ENCODE peak calls at places on chromosome 10, in nine cellular contexts. One of them, this sample, is unnamed.

GRCh38 chr10:63470928-63471327 is 5.2 kb upstream of the JMJD1C start:
- DNase-seq in GM04503: no peak
- DNase-seq in activated CD4-positive, CD25-positive, alpha-beta regulatory T cell treated with anti-CD3 and anti-CD28 coated beads, Interleukin-2, amount 50 U/mL, for 16 hours: no peak
- DNase-seq in kidney tubule cell: no peak
- DNase-seq in stimulated activated CD4-positive, alpha-beta T cell treated with anti-CD3 and anti-CD28 coated beads, TNF-alpha, amount 100 ng/mL, for 48 hours: no peak
- DNase-seq in Panc1: no peak
- DNase-seq in HFF-Myc: no peak
- DNase-seq in heart right ventricle: no peak
- DNase-seq in GM23248: no peak
- DNase-seq in this sample: no peak

GRCh38 chr10:7026818-7027217 is 384.0 kb downstream of the SFMBT2 start:
- DNase-seq in GM04503: no peak
- DNase-seq in activated CD4-positive, CD25-positive, alpha-beta regulatory T cell treated with anti-CD3 and anti-CD28 coated beads, Interleukin-2, amount 50 U/mL, for 16 hours: no peak
- DNase-seq in kidney tubule cell: no peak
- DNase-seq in stimulated activated CD4-positive, alpha-beta T cell treated with anti-CD3 and anti-CD28 coated beads, TNF-alpha, amount 100 ng/mL, for 48 hours: no peak
- DNase-seq in Panc1: no peak
- DNase-seq in HFF-Myc: no peak
- DNase-seq in heart right ventricle: no peak
- DNase-seq in GM23248: no peak
- DNase-seq in this sample: no peak

GRCh38 chr10:132300582-132300981 is 7.2 kb downstream of the STK32C start:
- DNase-seq in GM04503: no peak
- DNase-seq in activated CD4-positive, CD25-positive, alpha-beta regulatory T cell treated with anti-CD3 and anti-CD28 coated beads, Interleukin-2, amount 50 U/mL, for 16 hours: no peak
- DNase-seq in kidney tubule cell: no peak
- DNase-seq in stimulated activated CD4-positive, alpha-beta T cell treated with anti-CD3 and anti-CD28 coated beads, TNF-alpha, amount 100 ng/mL, for 48 hours: no peak
- DNase-seq in Panc1: no peak
- DNase-seq in HFF-Myc: no peak
- DNase-seq in heart right ventricle: no peak
- DNase-seq in GM23248: no peak
- DNase-seq in this sample: no peak

GRCh38 chr10:121089434-121089833 is 238.3 kb downstream of the WDR11 start:
- DNase-seq in GM04503: no peak
- DNase-seq in activated CD4-positive, CD25-positive, alpha-beta regulatory T cell treated with anti-CD3 and anti-CD28 coated beads, Interleukin-2, amount 50 U/mL, for 16 hours: no peak
- DNase-seq in kidney tubule cell: no peak
- DNase-seq in stimulated activated CD4-positive, alpha-beta T cell treated with anti-CD3 and anti-CD28 coated beads, TNF-alpha, amount 100 ng/mL, for 48 hours: no peak
- DNase-seq in Panc1: no peak
- DNase-seq in HFF-Myc: no peak
- DNase-seq in heart right ventricle: no peak
- DNase-seq in GM23248: no peak
- DNase-seq in this sample: no peak

GRCh38 chr10:15745748-15746147 is 26.0 kb upstream of the ITGA8 start:
- DNase-seq in GM04503: peak; percentile 70
- DNase-seq in activated CD4-positive, CD25-positive, alpha-beta regulatory T cell treated with anti-CD3 and anti-CD28 coated beads, Interleukin-2, amount 50 U/mL, for 16 hours: no peak
- DNase-seq in kidney tubule cell: no peak
- DNase-seq in stimulated activated CD4-positive, alpha-beta T cell treated with anti-CD3 and anti-CD28 coated beads, TNF-alpha, amount 100 ng/mL, for 48 hours: no peak
- DNase-seq in Panc1: no peak
- DNase-seq in HFF-Myc: peak; percentile 20
- DNase-seq in heart right ventricle: peak; percentile 72
- DNase-seq in GM23248: peak; percentile 52
- DNase-seq in this sample: no peak

GRCh38 chr10:4266387-4267083 is 481.5 kb upstream of the KLF6 start:
- DNase-seq in GM04503: no peak
- DNase-seq in activated CD4-positive, CD25-positive, alpha-beta regulatory T cell treated with anti-CD3 and anti-CD28 coated beads, Interleukin-2, amount 50 U/mL, for 16 hours: no peak
- DNase-seq in kidney tubule cell: no peak
- DNase-seq in stimulated activated CD4-positive, alpha-beta T cell treated with anti-CD3 and anti-CD28 coated beads, TNF-alpha, amount 100 ng/mL, for 48 hours: no peak
- DNase-seq in Panc1: no peak
- DNase-seq in HFF-Myc: no peak
- DNase-seq in heart right ventricle: no peak
- DNase-seq in GM23248: peak; percentile 73
- DNase-seq in this sample: no peak

GRCh38 chr10:37289833-37290464 is 164.6 kb downstream of the ANKRD30A start:
- DNase-seq in GM04503: no peak
- DNase-seq in activated CD4-positive, CD25-positive, alpha-beta regulatory T cell treated with anti-CD3 and anti-CD28 coated beads, Interleukin-2, amount 50 U/mL, for 16 hours: no peak
- DNase-seq in kidney tubule cell: no peak
- DNase-seq in stimulated activated CD4-positive, alpha-beta T cell treated with anti-CD3 and anti-CD28 coated beads, TNF-alpha, amount 100 ng/mL, for 48 hours: no peak
- DNase-seq in Panc1: no peak
- DNase-seq in HFF-Myc: no peak
- DNase-seq in heart right ventricle: no peak
- DNase-seq in GM23248: no peak
- DNase-seq in this sample: no peak

GRCh38 chr10:123559066-123559822 is 106.9 kb upstream of the GPR26 start:
- DNase-seq in GM04503: no peak
- DNase-seq in activated CD4-positive, CD25-positive, alpha-beta regulatory T cell treated with anti-CD3 and anti-CD28 coated beads, Interleukin-2, amount 50 U/mL, for 16 hours: peak; percentile 40
- DNase-seq in kidney tubule cell: peak; percentile 58
- DNase-seq in stimulated activated CD4-positive, alpha-beta T cell treated with anti-CD3 and anti-CD28 coated beads, TNF-alpha, amount 100 ng/mL, for 48 hours: peak; percentile 51
- DNase-seq in Panc1: peak; percentile 54
- DNase-seq in HFF-Myc: peak; percentile 22
- DNase-seq in heart right ventricle: peak; percentile 54
- DNase-seq in GM23248: peak; percentile 70
- DNase-seq in this sample: peak; percentile 90

GRCh38 chr10:53223846-53224245 is 451.3 kb upstream of the MBL2 start:
- DNase-seq in GM04503: no peak
- DNase-seq in activated CD4-positive, CD25-positive, alpha-beta regulatory T cell treated with anti-CD3 and anti-CD28 coated beads, Interleukin-2, amount 50 U/mL, for 16 hours: no peak
- DNase-seq in kidney tubule cell: no peak
- DNase-seq in stimulated activated CD4-positive, alpha-beta T cell treated with anti-CD3 and anti-CD28 coated beads, TNF-alpha, amount 100 ng/mL, for 48 hours: no peak
- DNase-seq in Panc1: no peak
- DNase-seq in HFF-Myc: no peak
- DNase-seq in heart right ventricle: no peak
- DNase-seq in GM23248: no peak
- DNase-seq in this sample: no peak

GRCh38 chr10:15452545-15452944 is 81.5 kb upstream of the FAM171A1 start:
- DNase-seq in GM04503: no peak
- DNase-seq in activated CD4-positive, CD25-positive, alpha-beta regulatory T cell treated with anti-CD3 and anti-CD28 coated beads, Interleukin-2, amount 50 U/mL, for 16 hours: no peak
- DNase-seq in kidney tubule cell: no peak
- DNase-seq in stimulated activated CD4-positive, alpha-beta T cell treated with anti-CD3 and anti-CD28 coated beads, TNF-alpha, amount 100 ng/mL, for 48 hours: no peak
- DNase-seq in Panc1: no peak
- DNase-seq in HFF-Myc: no peak
- DNase-seq in heart right ventricle: no peak
- DNase-seq in GM23248: no peak
- DNase-seq in this sample: no peak

GRCh38 chr10:70376436-70377378 is 5.7 kb downstream of the LRRC20 start:
- DNase-seq in GM04503: no peak
- DNase-seq in activated CD4-positive, CD25-positive, alpha-beta regulatory T cell treated with anti-CD3 and anti-CD28 coated beads, Interleukin-2, amount 50 U/mL, for 16 hours: no peak
- DNase-seq in kidney tubule cell: peak; percentile 82
- DNase-seq in stimulated activated CD4-positive, alpha-beta T cell treated with anti-CD3 and anti-CD28 coated beads, TNF-alpha, amount 100 ng/mL, for 48 hours: no peak
- DNase-seq in Panc1: no peak
- DNase-seq in HFF-Myc: no peak
- DNase-seq in heart right ventricle: no peak
- DNase-seq in GM23248: peak; percentile 40
- DNase-seq in this sample: no peak

GRCh38 chr10:23412223-23412622 is 26.7 kb upstream of the OTUD1 start:
- DNase-seq in GM04503: no peak
- DNase-seq in activated CD4-positive, CD25-positive, alpha-beta regulatory T cell treated with anti-CD3 and anti-CD28 coated beads, Interleukin-2, amount 50 U/mL, for 16 hours: no peak
- DNase-seq in kidney tubule cell: peak; percentile 72
- DNase-seq in stimulated activated CD4-positive, alpha-beta T cell treated with anti-CD3 and anti-CD28 coated beads, TNF-alpha, amount 100 ng/mL, for 48 hours: no peak
- DNase-seq in Panc1: no peak
- DNase-seq in HFF-Myc: no peak
- DNase-seq in heart right ventricle: no peak
- DNase-seq in GM23248: peak; percentile 75
- DNase-seq in this sample: no peak

GRCh38 chr10:37448161-37448560 is 322.8 kb downstream of the ANKRD30A start:
- DNase-seq in GM04503: no peak
- DNase-seq in activated CD4-positive, CD25-positive, alpha-beta regulatory T cell treated with anti-CD3 and anti-CD28 coated beads, Interleukin-2, amount 50 U/mL, for 16 hours: no peak
- DNase-seq in kidney tubule cell: no peak
- DNase-seq in stimulated activated CD4-positive, alpha-beta T cell treated with anti-CD3 and anti-CD28 coated beads, TNF-alpha, amount 100 ng/mL, for 48 hours: no peak
- DNase-seq in Panc1: no peak
- DNase-seq in HFF-Myc: no peak
- DNase-seq in heart right ventricle: no peak
- DNase-seq in GM23248: no peak
- DNase-seq in this sample: no peak

GRCh38 chr10:30247704-30248103 is 101.4 kb downstream of the MTPAP start:
- DNase-seq in GM04503: no peak
- DNase-seq in activated CD4-positive, CD25-positive, alpha-beta regulatory T cell treated with anti-CD3 and anti-CD28 coated beads, Interleukin-2, amount 50 U/mL, for 16 hours: no peak
- DNase-seq in kidney tubule cell: no peak
- DNase-seq in stimulated activated CD4-positive, alpha-beta T cell treated with anti-CD3 and anti-CD28 coated beads, TNF-alpha, amount 100 ng/mL, for 48 hours: no peak
- DNase-seq in Panc1: no peak
- DNase-seq in HFF-Myc: no peak
- DNase-seq in heart right ventricle: no peak
- DNase-seq in GM23248: no peak
- DNase-seq in this sample: no peak

GRCh38 chr10:125005312-125006187 is 63.6 kb downstream of the ZRANB1 start:
- DNase-seq in GM04503: no peak
- DNase-seq in activated CD4-positive, CD25-positive, alpha-beta regulatory T cell treated with anti-CD3 and anti-CD28 coated beads, Interleukin-2, amount 50 U/mL, for 16 hours: no peak
- DNase-seq in kidney tubule cell: no peak
- DNase-seq in stimulated activated CD4-positive, alpha-beta T cell treated with anti-CD3 and anti-CD28 coated beads, TNF-alpha, amount 100 ng/mL, for 48 hours: no peak
- DNase-seq in Panc1: no peak
- DNase-seq in HFF-Myc: no peak
- DNase-seq in heart right ventricle: no peak
- DNase-seq in GM23248: no peak
- DNase-seq in this sample: peak; percentile 79

GRCh38 chr10:79088176-79088575 is 19.4 kb downstream of the ZMIZ1 start:
- DNase-seq in GM04503: no peak
- DNase-seq in activated CD4-positive, CD25-positive, alpha-beta regulatory T cell treated with anti-CD3 and anti-CD28 coated beads, Interleukin-2, amount 50 U/mL, for 16 hours: no peak
- DNase-seq in kidney tubule cell: no peak
- DNase-seq in stimulated activated CD4-positive, alpha-beta T cell treated with anti-CD3 and anti-CD28 coated beads, TNF-alpha, amount 100 ng/mL, for 48 hours: no peak
- DNase-seq in Panc1: no peak
- DNase-seq in HFF-Myc: no peak
- DNase-seq in heart right ventricle: no peak
- DNase-seq in GM23248: no peak
- DNase-seq in this sample: no peak

GRCh38 chr10:79396587-79396986 is 48.8 kb downstream of the ZCCHC24 start:
- DNase-seq in GM04503: no peak
- DNase-seq in activated CD4-positive, CD25-positive, alpha-beta regulatory T cell treated with anti-CD3 and anti-CD28 coated beads, Interleukin-2, amount 50 U/mL, for 16 hours: no peak
- DNase-seq in kidney tubule cell: no peak
- DNase-seq in stimulated activated CD4-positive, alpha-beta T cell treated with anti-CD3 and anti-CD28 coated beads, TNF-alpha, amount 100 ng/mL, for 48 hours: no peak
- DNase-seq in Panc1: no peak
- DNase-seq in HFF-Myc: no peak
- DNase-seq in heart right ventricle: no peak
- DNase-seq in GM23248: no peak
- DNase-seq in this sample: no peak

GRCh38 chr10:70621497-70622078 is 19.0 kb upstream of the PRF1 start:
- DNase-seq in GM04503: no peak
- DNase-seq in activated CD4-positive, CD25-positive, alpha-beta regulatory T cell treated with anti-CD3 and anti-CD28 coated beads, Interleukin-2, amount 50 U/mL, for 16 hours: no peak
- DNase-seq in kidney tubule cell: no peak
- DNase-seq in stimulated activated CD4-positive, alpha-beta T cell treated with anti-CD3 and anti-CD28 coated beads, TNF-alpha, amount 100 ng/mL, for 48 hours: no peak
- DNase-seq in Panc1: no peak
- DNase-seq in HFF-Myc: no peak
- DNase-seq in heart right ventricle: no peak
- DNase-seq in GM23248: no peak
- DNase-seq in this sample: no peak

GRCh38 chr10:24884793-24885192 is 67.6 kb downstream of the PRTFDC1 start:
- DNase-seq in GM04503: no peak
- DNase-seq in activated CD4-positive, CD25-positive, alpha-beta regulatory T cell treated with anti-CD3 and anti-CD28 coated beads, Interleukin-2, amount 50 U/mL, for 16 hours: no peak
- DNase-seq in kidney tubule cell: no peak
- DNase-seq in stimulated activated CD4-positive, alpha-beta T cell treated with anti-CD3 and anti-CD28 coated beads, TNF-alpha, amount 100 ng/mL, for 48 hours: no peak
- DNase-seq in Panc1: no peak
- DNase-seq in HFF-Myc: no peak
- DNase-seq in heart right ventricle: no peak
- DNase-seq in GM23248: no peak
- DNase-seq in this sample: no peak

GRCh38 chr10:93245772-93246171 is 172.1 kb downstream of the CYP26A1 start:
- DNase-seq in GM04503: no peak
- DNase-seq in activated CD4-positive, CD25-positive, alpha-beta regulatory T cell treated with anti-CD3 and anti-CD28 coated beads, Interleukin-2, amount 50 U/mL, for 16 hours: no peak
- DNase-seq in kidney tubule cell: no peak
- DNase-seq in stimulated activated CD4-positive, alpha-beta T cell treated with anti-CD3 and anti-CD28 coated beads, TNF-alpha, amount 100 ng/mL, for 48 hours: no peak
- DNase-seq in Panc1: no peak
- DNase-seq in HFF-Myc: no peak
- DNase-seq in heart right ventricle: no peak
- DNase-seq in GM23248: no peak
- DNase-seq in this sample: no peak

GRCh38 chr10:4812952-4813351 is 13.1 kb upstream of the AKR1E2 start:
- DNase-seq in GM04503: no peak
- DNase-seq in activated CD4-positive, CD25-positive, alpha-beta regulatory T cell treated with anti-CD3 and anti-CD28 coated beads, Interleukin-2, amount 50 U/mL, for 16 hours: no peak
- DNase-seq in kidney tubule cell: peak; percentile 96
- DNase-seq in stimulated activated CD4-positive, alpha-beta T cell treated with anti-CD3 and anti-CD28 coated beads, TNF-alpha, amount 100 ng/mL, for 48 hours: no peak
- DNase-seq in Panc1: peak; percentile 30
- DNase-seq in HFF-Myc: peak; percentile 66
- DNase-seq in heart right ventricle: no peak
- DNase-seq in GM23248: peak; percentile 89
- DNase-seq in this sample: no peak

GRCh38 chr10:29736325-29737208 is 101.8 kb upstream of the SVIL start:
- DNase-seq in GM04503: no peak
- DNase-seq in activated CD4-positive, CD25-positive, alpha-beta regulatory T cell treated with anti-CD3 and anti-CD28 coated beads, Interleukin-2, amount 50 U/mL, for 16 hours: no peak
- DNase-seq in kidney tubule cell: peak; percentile 81
- DNase-seq in stimulated activated CD4-positive, alpha-beta T cell treated with anti-CD3 and anti-CD28 coated beads, TNF-alpha, amount 100 ng/mL, for 48 hours: no peak
- DNase-seq in Panc1: no peak
- DNase-seq in HFF-Myc: no peak
- DNase-seq in heart right ventricle: peak; percentile 46
- DNase-seq in GM23248: peak; percentile 77
- DNase-seq in this sample: peak; percentile 90

GRCh38 chr10:73576890-73577591 is 14.1 kb downstream of the USP54 start:
- DNase-seq in GM04503: no peak
- DNase-seq in activated CD4-positive, CD25-positive, alpha-beta regulatory T cell treated with anti-CD3 and anti-CD28 coated beads, Interleukin-2, amount 50 U/mL, for 16 hours: no peak
- DNase-seq in kidney tubule cell: no peak
- DNase-seq in stimulated activated CD4-positive, alpha-beta T cell treated with anti-CD3 and anti-CD28 coated beads, TNF-alpha, amount 100 ng/mL, for 48 hours: no peak
- DNase-seq in Panc1: no peak
- DNase-seq in HFF-Myc: no peak
- DNase-seq in heart right ventricle: no peak
- DNase-seq in GM23248: peak; percentile 7
- DNase-seq in this sample: no peak

GRCh38 chr10:74035324-74035723 is 37.4 kb downstream of the VCL start:
- DNase-seq in GM04503: no peak
- DNase-seq in activated CD4-positive, CD25-positive, alpha-beta regulatory T cell treated with anti-CD3 and anti-CD28 coated beads, Interleukin-2, amount 50 U/mL, for 16 hours: no peak
- DNase-seq in kidney tubule cell: no peak
- DNase-seq in stimulated activated CD4-positive, alpha-beta T cell treated with anti-CD3 and anti-CD28 coated beads, TNF-alpha, amount 100 ng/mL, for 48 hours: no peak
- DNase-seq in Panc1: no peak
- DNase-seq in HFF-Myc: no peak
- DNase-seq in heart right ventricle: no peak
- DNase-seq in GM23248: no peak
- DNase-seq in this sample: no peak

GRCh38 chr10:18738835-18739234 is 79.6 kb downstream of the ARL5B start:
- DNase-seq in GM04503: peak; percentile 86
- DNase-seq in activated CD4-positive, CD25-positive, alpha-beta regulatory T cell treated with anti-CD3 and anti-CD28 coated beads, Interleukin-2, amount 50 U/mL, for 16 hours: no peak
- DNase-seq in kidney tubule cell: no peak
- DNase-seq in stimulated activated CD4-positive, alpha-beta T cell treated with anti-CD3 and anti-CD28 coated beads, TNF-alpha, amount 100 ng/mL, for 48 hours: no peak
- DNase-seq in Panc1: no peak
- DNase-seq in HFF-Myc: no peak
- DNase-seq in heart right ventricle: no peak
- DNase-seq in GM23248: peak; percentile 92
- DNase-seq in this sample: no peak

GRCh38 chr10:123556049-123556448 is 110.1 kb upstream of the GPR26 start:
- DNase-seq in GM04503: no peak
- DNase-seq in activated CD4-positive, CD25-positive, alpha-beta regulatory T cell treated with anti-CD3 and anti-CD28 coated beads, Interleukin-2, amount 50 U/mL, for 16 hours: no peak
- DNase-seq in kidney tubule cell: no peak
- DNase-seq in stimulated activated CD4-positive, alpha-beta T cell treated with anti-CD3 and anti-CD28 coated beads, TNF-alpha, amount 100 ng/mL, for 48 hours: no peak
- DNase-seq in Panc1: no peak
- DNase-seq in HFF-Myc: no peak
- DNase-seq in heart right ventricle: no peak
- DNase-seq in GM23248: no peak
- DNase-seq in this sample: peak; percentile 81

GRCh38 chr10:80146918-80147317 is 14.4 kb downstream of the PLAC9 start:
- DNase-seq in GM04503: no peak
- DNase-seq in activated CD4-positive, CD25-positive, alpha-beta regulatory T cell treated with anti-CD3 and anti-CD28 coated beads, Interleukin-2, amount 50 U/mL, for 16 hours: no peak
- DNase-seq in kidney tubule cell: no peak
- DNase-seq in stimulated activated CD4-positive, alpha-beta T cell treated with anti-CD3 and anti-CD28 coated beads, TNF-alpha, amount 100 ng/mL, for 48 hours: no peak
- DNase-seq in Panc1: no peak
- DNase-seq in HFF-Myc: no peak
- DNase-seq in heart right ventricle: no peak
- DNase-seq in GM23248: no peak
- DNase-seq in this sample: no peak

GRCh38 chr10:129365767-129366400 is 101.2 kb upstream of the MGMT start:
- DNase-seq in GM04503: no peak
- DNase-seq in activated CD4-positive, CD25-positive, alpha-beta regulatory T cell treated with anti-CD3 and anti-CD28 coated beads, Interleukin-2, amount 50 U/mL, for 16 hours: no peak
- DNase-seq in kidney tubule cell: no peak
- DNase-seq in stimulated activated CD4-positive, alpha-beta T cell treated with anti-CD3 and anti-CD28 coated beads, TNF-alpha, amount 100 ng/mL, for 48 hours: no peak
- DNase-seq in Panc1: no peak
- DNase-seq in HFF-Myc: no peak
- DNase-seq in heart right ventricle: no peak
- DNase-seq in GM23248: peak; percentile 2
- DNase-seq in this sample: no peak

GRCh38 chr10:93336110-93336509 is 146.0 kb downstream of the MYOF start:
- DNase-seq in GM04503: no peak
- DNase-seq in activated CD4-positive, CD25-positive, alpha-beta regulatory T cell treated with anti-CD3 and anti-CD28 coated beads, Interleukin-2, amount 50 U/mL, for 16 hours: no peak
- DNase-seq in kidney tubule cell: no peak
- DNase-seq in stimulated activated CD4-positive, alpha-beta T cell treated with anti-CD3 and anti-CD28 coated beads, TNF-alpha, amount 100 ng/mL, for 48 hours: no peak
- DNase-seq in Panc1: no peak
- DNase-seq in HFF-Myc: no peak
- DNase-seq in heart right ventricle: no peak
- DNase-seq in GM23248: no peak
- DNase-seq in this sample: no peak

GRCh38 chr10:50552771-50553535 is 70.8 kb downstream of the SGMS1 start:
- DNase-seq in GM04503: no peak
- DNase-seq in activated CD4-positive, CD25-positive, alpha-beta regulatory T cell treated with anti-CD3 and anti-CD28 coated beads, Interleukin-2, amount 50 U/mL, for 16 hours: peak; percentile 24
- DNase-seq in kidney tubule cell: peak; percentile 53
- DNase-seq in stimulated activated CD4-positive, alpha-beta T cell treated with anti-CD3 and anti-CD28 coated beads, TNF-alpha, amount 100 ng/mL, for 48 hours: no peak
- DNase-seq in Panc1: no peak
- DNase-seq in HFF-Myc: no peak
- DNase-seq in heart right ventricle: no peak
- DNase-seq in GM23248: peak; percentile 53
- DNase-seq in this sample: no peak

This sample was measured in mesenteric fat pad.